ENCODE peak calls at places on chromosomes 2 and 18, in nine cellular contexts. Z is neural progenitor cell, S is A549, A is colonic mucosa, G is mammary epithelial cell, L is cardiac muscle cell, X is PC-3, F is psoas muscle, P is tibial artery. Y is an unnamed sample.
A peak's percentile ranks its signal among the peaks of the same experiment; 100 is the strongest.

GRCh38 chr18:74286106-74286856 is 5.5 kb downstream of the CYB5A start:
- DNase-seq in A (no peak), S (no peak), Z (no peak), L (no peak), P (no peak), F (no peak), G (no peak), X (peak; percentile 61), Y (no peak)

GRCh38 chr2:203126971-203127370 is 111.8 kb upstream of the CYP20A1 start:
- DNase-seq in L (no peak), S (no peak), Z (no peak), A (no peak), P (no peak), G (no peak), F (no peak), X (no peak), Y (no peak)

GRCh38 chr2:121794233-121794632 is 38.8 kb downstream of the TSN start:
- DNase-seq in X (no peak), P (no peak), F (no peak), A (no peak), G (no peak), L (no peak), S (no peak), Z (no peak), Y (no peak)

GRCh38 chr18:9082763-9083510 is 19.6 kb upstream of the NDUFV2 start:
- DNase-seq in Z (no peak), S (no peak), G (no peak), X (no peak), L (no peak), A (no peak), F (no peak), P (no peak), Y (no peak)

GRCh38 chr2:222840060-222840802 is 20.6 kb upstream of the ACSL3 start:
- DNase-seq in L (no peak), F (no peak), S (no peak), A (no peak), G (no peak), Z (no peak), X (no peak), P (no peak), Y (no peak)

GRCh38 chr2:43215673-43216255 is 10.6 kb downstream of the ZFP36L2 start:
- DNase-seq in F (no peak), Z (no peak), X (no peak), L (no peak), A (no peak), P (no peak), S (no peak), G (no peak), Y (no peak)

GRCh38 chr2:120863661-120864320 is 128.1 kb downstream of the GLI2 start:
- DNase-seq in L (no peak), G (peak; percentile 25), F (peak; percentile 58), P (peak; percentile 77), X (peak; percentile 56), S (peak; percentile 72), Z (no peak), A (no peak), Y (peak; percentile 44)

GRCh38 chr2:147156970-147157369 is 687.9 kb upstream of the ACVR2A start:
- DNase-seq in P (no peak), S (no peak), A (no peak), L (no peak), X (no peak), F (no peak), Z (no peak), G (no peak), Y (no peak)

GRCh38 chr18:80225685-80226084 is 21.6 kb downstream of the PARD6G start:
- DNase-seq in P (no peak), G (no peak), S (no peak), A (no peak), F (no peak), X (no peak), L (no peak), Z (no peak), Y (no peak)

GRCh38 chr18:10301831-10302483 is 152.5 kb upstream of the APCDD1 start:
- DNase-seq in L (no peak), S (no peak), X (no peak), A (no peak), G (no peak), P (no peak), F (peak; percentile 64), Z (no peak), Y (no peak)

GRCh38 chr18:10299686-10300085 is 154.7 kb upstream of the APCDD1 start:
- DNase-seq in F (no peak), S (no peak), L (no peak), Z (no peak), X (no peak), A (no peak), G (no peak), P (no peak), Y (no peak)

GRCh38 chr18:10298346-10298745 is 156.1 kb upstream of the APCDD1 start:
- DNase-seq in F (no peak), L (no peak), Z (no peak), X (no peak), A (no peak), S (no peak), P (no peak), G (no peak), Y (no peak)

GRCh38 chr18:10303171-10303570 is 151.3 kb upstream of the APCDD1 start:
- DNase-seq in P (no peak), L (no peak), Z (no peak), G (no peak), S (no peak), A (no peak), F (no peak), X (no peak), Y (no peak)

DNA sequence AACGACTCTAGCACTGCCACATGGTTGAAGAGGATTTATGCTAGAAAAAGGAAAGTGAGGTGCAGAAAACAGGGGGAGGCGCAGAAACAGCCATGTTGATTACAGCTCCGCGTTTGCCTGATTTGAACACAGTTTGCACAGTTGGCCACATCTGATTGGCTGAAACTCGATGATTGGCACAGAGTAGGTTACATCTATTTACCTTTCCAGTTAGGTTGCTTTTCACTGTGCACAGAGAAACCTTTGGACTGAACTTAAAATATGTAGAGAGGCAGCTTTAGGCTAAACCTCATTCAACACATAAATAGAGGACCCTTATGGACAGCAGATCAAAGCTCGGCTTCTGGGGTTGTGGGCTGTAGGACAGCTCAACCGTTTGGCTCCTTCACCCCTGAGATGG is 153.7 kb upstream of the APCDD1 start:
- DNase-seq in L (no peak), G (no peak), Z (no peak), F (no peak), A (no peak), P (no peak), X (no peak), S (no peak), Y (no peak)
- H3K4me1 ChIP-seq in L (peaks cover 8% of the 10 kb centered on the region), G (no peaks in the 10 kb centered on the region), Z (peaks cover 14% of the 10 kb centered on the region), F (no peaks in the 10 kb centered on the region), A (no peaks in the 10 kb centered on the region), P (no peaks in the 10 kb centered on the region), X (no peaks in the 10 kb centered on the region), S (no peaks in the 10 kb centered on the region), Y (peaks cover 9% of the 10 kb centered on the region)

DNA sequence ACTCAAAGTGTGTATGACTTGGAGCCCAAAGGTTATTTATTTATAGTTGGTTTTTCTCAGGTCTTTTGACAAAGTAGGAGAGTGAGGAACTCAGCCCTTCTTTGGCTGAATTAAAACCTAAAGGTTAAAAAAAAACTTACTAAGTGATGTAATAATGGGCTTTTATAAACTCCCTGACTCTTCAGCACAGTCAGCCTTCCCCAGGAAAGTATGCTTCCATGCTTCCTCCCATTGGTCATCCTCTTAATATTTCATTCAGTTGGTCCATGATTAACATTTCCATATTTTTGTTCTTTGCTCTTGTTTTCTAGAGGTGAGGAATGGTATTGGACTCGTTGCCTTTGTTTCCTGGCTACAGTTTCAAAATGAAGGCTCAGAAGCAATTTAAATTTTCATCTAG is 7.2 kb downstream of the ARPC2 start:
- DNase-seq in A (no peak), P (no peak), G (peak; percentile 40), Z (no peak), F (no peak), X (no peak), L (no peak), S (no peak), Y (no peak)
- H3K4me3 ChIP-seq in A (no peak overlapping the region), P (no peak overlapping the region), G (no peak overlapping the region), Z (no peak overlapping the region), F (no peak overlapping the region), X (no peak overlapping the region), L (no peak overlapping the region), S (no peak overlapping the region), Y (no peak overlapping the region)

DNA sequence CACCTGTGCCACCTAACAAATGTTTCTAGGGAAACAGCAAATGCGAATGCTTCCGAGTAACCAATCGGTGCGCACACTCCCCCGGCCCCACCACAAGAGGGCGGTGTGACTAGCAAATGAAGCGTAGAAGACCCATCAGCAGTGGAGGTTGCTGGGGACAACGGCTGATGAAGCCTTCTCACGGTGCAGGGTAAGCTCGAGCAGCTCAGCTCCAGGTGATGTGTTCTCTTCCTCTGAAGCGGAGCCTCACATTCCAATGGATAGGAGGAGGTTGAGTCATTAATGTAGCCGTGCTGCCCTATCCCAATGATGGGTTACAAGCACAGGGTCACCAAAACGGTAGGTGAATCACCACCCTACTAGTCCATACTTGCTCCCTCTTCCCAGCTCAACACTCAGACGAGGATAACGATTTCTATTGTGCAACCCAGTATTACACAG is 127.6 kb upstream of the TWIST2 start:
- DNase-seq in P (peak; percentile 75), L (no peak), Z (peak; percentile 77), A (peak; percentile 59), X (peak; percentile 71), S (peak; percentile 52), F (peak; percentile 78), G (peak; percentile 100), Y (peak; percentile 43)
- TF ChIP-seq CTCF in P (peak; percentile 67), L (peak; percentile 72), Z (peak; percentile 80), A (peak; percentile 65), X (peak; percentile 82), S (peak; percentile 42), F (peak; percentile 56), G (peak; percentile 94), Y (peak; percentile 73)

GRCh38 chr2:197212344-197213262 is 98.0 kb downstream of the ANKRD44 start:
- DNase-seq in P (no peak), S (no peak), G (no peak), L (no peak), X (no peak), F (no peak), Z (no peak), A (peak; percentile 29), Y (no peak)

GRCh38 chr2:197210450-197210849 is 100.1 kb downstream of the ANKRD44 start:
- DNase-seq in F (no peak), Z (no peak), A (no peak), L (no peak), X (no peak), S (no peak), G (no peak), P (no peak), Y (no peak)

GRCh38 chr2:197209742-197210408 is 100.7 kb downstream of the ANKRD44 start:
- DNase-seq in F (no peak), S (no peak), Z (no peak), X (no peak), P (no peak), A (no peak), G (peak; percentile 35), L (no peak), Y (no peak)

GRCh38 chr2:197209274-197209673 is 101.3 kb downstream of the ANKRD44 start:
- DNase-seq in L (no peak), Z (no peak), P (no peak), X (no peak), A (no peak), F (no peak), S (no peak), G (no peak), Y (no peak)

DNA sequence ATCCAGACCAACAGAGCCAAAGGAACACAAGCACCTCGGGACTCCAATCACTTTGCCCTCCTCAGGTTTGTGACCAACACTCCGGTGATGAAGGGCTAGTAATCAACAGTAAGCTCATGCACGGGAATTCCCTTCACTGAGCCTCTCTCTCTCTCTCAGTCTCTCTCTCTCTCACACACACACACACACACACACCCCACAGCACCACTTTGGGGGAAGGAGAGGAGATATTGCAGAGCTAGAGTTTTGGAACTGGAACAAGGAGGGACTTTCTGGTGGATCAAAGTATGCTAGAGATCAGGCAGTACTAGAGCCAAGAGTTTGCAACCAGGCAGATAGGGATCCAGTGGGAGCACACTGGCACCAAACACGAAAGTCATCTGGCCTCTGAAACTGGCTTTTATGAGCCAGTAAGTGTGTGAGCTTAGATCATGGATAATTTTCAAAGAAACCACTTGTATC is 98.7 kb downstream of the ANKRD44 start:
- DNase-seq in X (no peak), S (no peak), G (no peak), F (no peak), P (no peak), L (no peak), Z (no peak), A (no peak), Y (no peak)
- H3K4me1 ChIP-seq in X (peaks cover 9% of the 10 kb centered on the region), S (peaks cover 9% of the 10 kb centered on the region), G (peaks cover 3% of the 10 kb centered on the region), F (no peaks in the 10 kb centered on the region), P (no peaks in the 10 kb centered on the region), L (no peaks in the 10 kb centered on the region), Z (no peaks in the 10 kb centered on the region), A (no peaks in the 10 kb centered on the region), Y (peaks cover 56% of the 10 kb centered on the region)

Y was measured in left ventricle myocardium inferior.